ENCODE peak calls at places on chromosomes 13 and 19, in five cellular contexts. N is RPMI7951, K is cerebellar nuclear complex, V is pancreas, L is smooth muscle cell of the brain vasculature. T is an unnamed sample.

GRCh38 chr13:99028890-99029289 is 51.0 kb upstream of the DOCK9 start:
- DNase-seq in N (no peak), K (no peak), V (no peak), L (no peak), T (peak)

GRCh38 chr13:30045916-30046704 is 195.7 kb upstream of the UBL3 start:
- DNase-seq in N (peak), K (no peak), V (no peak), L (no peak), T (no peak)

GRCh38 chr13:38685974-38686571 is 804 bp upstream of the FREM2 start:
- DNase-seq in N (peak), K (no peak), V (no peak), L (no peak), T (no peak)

GRCh38 chr19:8332976-8333770 is 9.9 kb downstream of the KANK3 start:
- DNase-seq in N (no peak), K (no peak), V (peak), L (no peak), T (no peak)

GRCh38 chr19:14116525-14116917 is 1.0 kb downstream of the PRKACA start:
- DNase-seq in N (no peak), K (no peak), V (no peak), L (no peak), T (no peak)

GRCh38 chr13:20547479-20547908 is 19.5 kb upstream of the IFT88 start:
- DNase-seq in N (no peak), K (no peak), V (no peak), L (no peak), T (no peak)

GRCh38 chr19:33780251-33780650 is 16.4 kb upstream of the KCTD15 start:
- DNase-seq in N (no peak), K (no peak), V (no peak), L (no peak), T (no peak)

GRCh38 chr13:113736258-113736731 is 22.7 kb upstream of the TMEM255B start:
- DNase-seq in N (no peak), K (no peak), V (peak), L (no peak), T (no peak)

GRCh38 chr19:47284324-47284899 is 9.7 kb downstream of the INAFM1 start:
- DNase-seq in N (peak), K (no peak), V (no peak), L (no peak), T (peak)

GRCh38 chr13:29196409-29197074 is 376.4 kb downstream of the MTUS2 start:
- DNase-seq in N (no peak), K (no peak), V (no peak), L (no peak), T (no peak)

GRCh38 chr19:1910169-1910568 is 5.0 kb downstream of the ADAT3 start:
- DNase-seq in N (no peak), K (peak), V (peak), L (no peak), T (no peak)

GRCh38 chr13:27338816-27339215 is 68.2 kb downstream of the RASL11A start:
- DNase-seq in N (peak), K (no peak), V (no peak), L (no peak), T (no peak)

GRCh38 chr13:107942030-107942617 is 273.2 kb downstream of the LIG4 start:
- DNase-seq in N (no peak), K (no peak), V (no peak), L (no peak), T (no peak)

GRCh38 chr13:31943591-31943990 is 88.0 kb upstream of the FRY start:
- DNase-seq in N (no peak), K (no peak), V (no peak), L (no peak), T (no peak)

GRCh38 chr19:37954421-37954874 is 47.4 kb downstream of the SIPA1L3 start:
- DNase-seq in N (no peak), K (no peak), V (no peak), L (no peak), T (no peak)

GRCh38 chr19:47573076-47574026 is at the start of gene ZNF541:
- DNase-seq in N (no peak), K (no peak), V (peak), L (no peak), T (no peak)

GRCh38 chr13:20191311-20191901 is 1.3 kb downstream of the GJB2 start:
- DNase-seq in N (no peak), K (no peak), V (peak), L (no peak), T (no peak)

GRCh38 chr19:38617764-38618589 is at the start of gene MAP4K1:
- DNase-seq in N (no peak), K (no peak), V (no peak), L (no peak), T (peak)

GRCh38 chr19:38055040-38055439 is 148.0 kb downstream of the SIPA1L3 start:
- DNase-seq in N (no peak), K (no peak), V (no peak), L (no peak), T (peak)

GRCh38 chr13:71320452-71320851 is 546.6 kb downstream of the DACH1 start:
- DNase-seq in N (peak), K (no peak), V (no peak), L (no peak), T (peak)

GRCh38 chr13:112244061-112244460 is 132.1 kb upstream of the SPACA7 start:
- DNase-seq in N (no peak), K (no peak), V (no peak), L (no peak), T (no peak)

GRCh38 chr19:1062387-1063029 is 4.5 kb upstream of the ARHGAP45 start:
- DNase-seq in N (no peak), K (no peak), V (no peak), L (no peak), T (no peak)

GRCh38 chr13:26423634-26424033 is 133.8 kb upstream of the WASF3 start:
- DNase-seq in N (no peak), K (no peak), V (no peak), L (no peak), T (no peak)

GRCh38 chr13:30292325-30292724 is 15.0 kb downstream of the KATNAL1 start:
- DNase-seq in N (no peak), K (no peak), V (no peak), L (no peak), T (peak)

GRCh38 chr13:113862766-113863510 is 938 bp downstream of the GAS6 start:
- DNase-seq in N (peak), K (no peak), V (peak), L (no peak), T (no peak)

GRCh38 chr13:108947551-108948030 is 318.2 kb downstream of the MYO16 start:
- DNase-seq in N (no peak), K (no peak), V (no peak), L (no peak), T (no peak)

GRCh38 chr13:79490846-79491245 is 9.9 kb downstream of the NDFIP2 start:
- DNase-seq in N (no peak), K (no peak), V (no peak), L (no peak), T (no peak)

GRCh38 chr13:53064721-53065120 is 36.1 kb downstream of the OLFM4 start:
- DNase-seq in N (no peak), K (no peak), V (no peak), L (no peak), T (no peak)

GRCh38 chr19:49331616-49332055 is 3.6 kb upstream of the CD37 start:
- DNase-seq in N (peak), K (no peak), V (no peak), L (no peak), T (peak)

GRCh38 chr19:19599190-19599535 is 19.3 kb downstream of the PBX4 start:
- DNase-seq in N (no peak), K (no peak), V (no peak), L (no peak), T (no peak)

GRCh38 chr19:32324631-32325215 is 20.7 kb upstream of the ZNF507 start:
- DNase-seq in N (peak), K (no peak), V (no peak), L (no peak), T (no peak)

GRCh38 chr13:40169476-40169875 is 497.0 kb downstream of the FOXO1 start:
- DNase-seq in N (no peak), K (no peak), V (no peak), L (no peak), T (no peak)

GRCh38 chr13:58852076-58852475 is 1220.5 kb downstream of the PCDH17 start:
- DNase-seq in N (peak), K (no peak), V (no peak), L (no peak), T (no peak)

GRCh38 chr13:110541526-110541920 is 20.0 kb downstream of the RAB20 start:
- DNase-seq in N (no peak), K (no peak), V (no peak), L (no peak), T (no peak)

GRCh38 chr19:756232-756631 is 5.3 kb downstream of the MISP start:
- DNase-seq in N (peak), K (no peak), V (no peak), L (no peak), T (peak)

GRCh38 chr19:17109962-17110598 is 34.5 kb downstream of the MYO9B start:
- DNase-seq in N (no peak), K (no peak), V (no peak), L (no peak), T (no peak)

GRCh38 chr13:45370922-45371406 is 30.0 kb upstream of the TPT1 start:
- DNase-seq in N (peak), K (no peak), V (peak), L (peak), T (no peak)

GRCh38 chr19:11924886-11925583 is at the start of gene ZNF700:
- DNase-seq in N (peak), K (peak), V (peak), L (peak), T (peak)

T was measured in DND-41.